ENCODE peak calls at places on chromosome 10, in ten cellular contexts. M is activated CD4-positive, alpha-beta T cell treated with anti-CD3 and anti-CD28 coated beads, Interleukin-2, amount 10 ng/mL, durations not matched to agents 7 days and 5 days; O is endothelial cell; C is substantia nigra; U is GM18507; Y is NCI-H1092 treated with DMSO at 0.1 percent for 48 hours; B is activated T-helper 9 cell treated with anti-CD3 and anti-CD28 coated beads, Interleukin-2, amount 50 U/mL, for 16 hours; P is fibroblast of mammary gland; A is activated CD8-positive, alpha-beta memory T cell treated with anti-CD3 and anti-CD28 coated beads, Interleukin-2, amount 50 U/mL, for 4 hours; W is tibial nerve. L is an unnamed sample.

GRCh38 chr10:28532223-28532508 is 752 bp upstream of the WAC start:
- DNase-seq in A (no peak), U (peak), P (peak), C (no peak), B (no peak), W (peak), O (no peak), Y (no peak), M (no peak), L (no peak)

GRCh38 chr10:47260505-47261111 is 39.4 kb upstream of the GDF10 start:
- DNase-seq in O (peak), C (no peak), A (no peak), W (no peak), P (no peak), B (no peak), M (no peak), Y (no peak), U (no peak), L (no peak)

GRCh38 chr10:47079177-47079580 is 168.0 kb downstream of the PTPN20 start:
- DNase-seq in B (no peak), O (no peak), P (no peak), Y (no peak), A (no peak), W (no peak), U (no peak), M (no peak), C (no peak), L (no peak)

GRCh38 chr10:1474376-1475094 is 262.8 kb downstream of the ADARB2 start:
- DNase-seq in B (no peak), U (no peak), A (no peak), Y (no peak), O (no peak), W (no peak), C (no peak), P (no peak), M (no peak), L (peak)

GRCh38 chr10:108465871-108466641 is 1301.5 kb upstream of the SORCS1 start:
- DNase-seq in W (no peak), Y (no peak), M (no peak), A (no peak), U (no peak), O (peak), P (peak), B (no peak), C (no peak), L (no peak)

GRCh38 chr10:74039561-74040145 is 41.7 kb downstream of the VCL start:
- DNase-seq in C (no peak), M (no peak), W (peak), O (no peak), P (peak), A (no peak), B (no peak), Y (no peak), U (no peak), L (no peak)

GRCh38 chr10:126686732-126687693 is 16.5 kb upstream of the C10orf90 start:
- DNase-seq in W (no peak), B (no peak), U (no peak), M (no peak), C (no peak), P (no peak), A (no peak), O (no peak), Y (no peak), L (no peak)

GRCh38 chr10:828191-828590 is 103.3 kb downstream of the LARP4B start:
- DNase-seq in W (no peak), Y (no peak), U (no peak), M (no peak), A (no peak), C (no peak), O (no peak), P (no peak), B (no peak), L (no peak)

GRCh38 chr10:125060486-125060850 is 99.9 kb downstream of the CTBP2 start:
- DNase-seq in A (no peak), W (no peak), U (no peak), O (no peak), B (no peak), M (no peak), Y (no peak), C (no peak), P (peak), L (no peak)

GRCh38 chr10:13298748-13299436 is 972 bp downstream of the PHYH start:
- DNase-seq in M (no peak), U (no peak), C (no peak), W (no peak), A (no peak), O (no peak), P (no peak), B (no peak), Y (no peak), L (no peak)

L was measured in GM13976.